ENCODE peak calls at places on chromosomes 11 and 22, in eight cellular contexts. C, S, J, O, K, Q, I and L are unnamed samples.

GRCh38 chr22:29631725-29632124 is 28.3 kb downstream of the NF2 start:
- DNase-seq in C (no peak), S (no peak), J (no peak), O (no peak), K (no peak), Q (no peak), I (no peak), L (no peak)

GRCh38 chr11:61949169-61950034 is 749 bp upstream of the BEST1 start:
- DNase-seq in C (peak), S (no peak), J (peak), O (no peak), K (peak), Q (peak), I (peak), L (peak)

GRCh38 chr22:26805131-26805530 is 147.7 kb downstream of the MIAT start:
- DNase-seq in C (no peak), S (no peak), J (no peak), O (no peak), K (no peak), Q (no peak), I (no peak), L (peak)

GRCh38 chr11:118073554-118073953 is 3.3 kb upstream of the TMPRSS4 start:
- DNase-seq in C (no peak), S (no peak), J (no peak), O (no peak), K (no peak), Q (no peak), I (no peak), L (no peak)

GRCh38 chr11:131471976-131472375 is 101.6 kb downstream of the NTM start:
- DNase-seq in C (no peak), S (no peak), J (no peak), O (no peak), K (no peak), Q (no peak), I (no peak), L (peak)

GRCh38 chr11:66047541-66048365 is 1.2 kb downstream of the GAL3ST3 start:
- DNase-seq in C (no peak), S (no peak), J (no peak), O (no peak), K (no peak), Q (no peak), I (no peak), L (no peak)

GRCh38 chr11:91435694-91436375 is 788.8 kb upstream of the FAT3 start:
- DNase-seq in C (no peak), S (no peak), J (no peak), O (no peak), K (no peak), Q (no peak), I (peak), L (peak)

GRCh38 chr11:57476223-57476882 is 16.0 kb downstream of the RTN4RL2 start:
- DNase-seq in C (peak), S (peak), J (peak), O (no peak), K (no peak), Q (no peak), I (no peak), L (no peak)

GRCh38 chr11:18692941-18693760 is 5.4 kb upstream of the TMEM86A start:
- DNase-seq in C (no peak), S (no peak), J (no peak), O (no peak), K (no peak), Q (no peak), I (no peak), L (no peak)